ENCODE peak calls at places on chromosomes 2 and 18, in eight cellular contexts. One of them, this sample, is unnamed.

GRCh38 chr2:118221952-118222594 is 133.8 kb downstream of the INSIG2 start:
- DNase-seq in HFFc6: peak
- DNase-seq in lung: no peak
- DNase-seq in OCI-LY7: peak
- DNase-seq in fibroblast of mammary gland: peak
- DNase-seq in H54: peak
- DNase-seq in choroid plexus epithelial cell: peak
- DNase-seq in colonic mucosa: peak
- DNase-seq in this sample: no peak

GRCh38 chr2:128685841-128686497 is 367.3 kb upstream of the HS6ST1 start:
- DNase-seq in HFFc6: no peak
- DNase-seq in lung: peak
- DNase-seq in OCI-LY7: no peak
- DNase-seq in fibroblast of mammary gland: no peak
- DNase-seq in H54: no peak
- DNase-seq in choroid plexus epithelial cell: no peak
- DNase-seq in colonic mucosa: peak
- DNase-seq in this sample: no peak

GRCh38 chr2:8320305-8320704 is 361.6 kb upstream of the ID2 start:
- DNase-seq in HFFc6: no peak
- DNase-seq in lung: no peak
- DNase-seq in OCI-LY7: no peak
- DNase-seq in fibroblast of mammary gland: no peak
- DNase-seq in H54: no peak
- DNase-seq in choroid plexus epithelial cell: no peak
- DNase-seq in colonic mucosa: no peak
- DNase-seq in this sample: no peak

GRCh38 chr2:238170386-238171071 is 11.8 kb downstream of the ERFE start:
- DNase-seq in HFFc6: no peak
- DNase-seq in lung: no peak
- DNase-seq in OCI-LY7: no peak
- DNase-seq in fibroblast of mammary gland: peak
- DNase-seq in H54: no peak
- DNase-seq in choroid plexus epithelial cell: no peak
- DNase-seq in colonic mucosa: no peak
- DNase-seq in this sample: no peak

GRCh38 chr18:48007955-48008701 is 77.7 kb upstream of the SMAD2 start:
- DNase-seq in HFFc6: no peak
- DNase-seq in lung: peak
- DNase-seq in OCI-LY7: no peak
- DNase-seq in fibroblast of mammary gland: peak
- DNase-seq in H54: peak
- DNase-seq in choroid plexus epithelial cell: peak
- DNase-seq in colonic mucosa: peak
- DNase-seq in this sample: peak

GRCh38 chr2:11158916-11159573 is 3.8 kb downstream of the SLC66A3 start:
- DNase-seq in HFFc6: no peak
- DNase-seq in lung: no peak
- DNase-seq in OCI-LY7: no peak
- DNase-seq in fibroblast of mammary gland: no peak
- DNase-seq in H54: no peak
- DNase-seq in choroid plexus epithelial cell: no peak
- DNase-seq in colonic mucosa: no peak
- DNase-seq in this sample: no peak

GRCh38 chr18:70553245-70553960 is 264.6 kb downstream of the SOCS6 start:
- DNase-seq in HFFc6: no peak
- DNase-seq in lung: no peak
- DNase-seq in OCI-LY7: no peak
- DNase-seq in fibroblast of mammary gland: no peak
- DNase-seq in H54: no peak
- DNase-seq in choroid plexus epithelial cell: no peak
- DNase-seq in colonic mucosa: no peak
- DNase-seq in this sample: no peak

GRCh38 chr2:60884795-60885194 is 3.4 kb downstream of the REL start:
- DNase-seq in HFFc6: no peak
- DNase-seq in lung: no peak
- DNase-seq in OCI-LY7: no peak
- DNase-seq in fibroblast of mammary gland: peak
- DNase-seq in H54: no peak
- DNase-seq in choroid plexus epithelial cell: peak
- DNase-seq in colonic mucosa: no peak
- DNase-seq in this sample: no peak

GRCh38 chr18:48453330-48454063 is 44.3 kb upstream of the ZBTB7C start:
- DNase-seq in HFFc6: no peak
- DNase-seq in lung: no peak
- DNase-seq in OCI-LY7: no peak
- DNase-seq in fibroblast of mammary gland: no peak
- DNase-seq in H54: no peak
- DNase-seq in choroid plexus epithelial cell: peak
- DNase-seq in colonic mucosa: no peak
- DNase-seq in this sample: no peak

GRCh38 chr18:78636260-78636659 is 343.4 kb upstream of the SALL3 start:
- DNase-seq in HFFc6: no peak
- DNase-seq in lung: no peak
- DNase-seq in OCI-LY7: no peak
- DNase-seq in fibroblast of mammary gland: no peak
- DNase-seq in H54: no peak
- DNase-seq in choroid plexus epithelial cell: no peak
- DNase-seq in colonic mucosa: no peak
- DNase-seq in this sample: no peak

GRCh38 chr18:27723168-27723567 is 453.8 kb downstream of the CDH2 start:
- DNase-seq in HFFc6: peak
- DNase-seq in lung: no peak
- DNase-seq in OCI-LY7: no peak
- DNase-seq in fibroblast of mammary gland: no peak
- DNase-seq in H54: no peak
- DNase-seq in choroid plexus epithelial cell: peak
- DNase-seq in colonic mucosa: no peak
- DNase-seq in this sample: no peak

GRCh38 chr2:42558827-42559226 is 9.6 kb upstream of the MTA3 start:
- DNase-seq in HFFc6: no peak
- DNase-seq in lung: no peak
- DNase-seq in OCI-LY7: peak
- DNase-seq in fibroblast of mammary gland: no peak
- DNase-seq in H54: no peak
- DNase-seq in choroid plexus epithelial cell: no peak
- DNase-seq in colonic mucosa: peak
- DNase-seq in this sample: peak

GRCh38 chr18:25019086-25019860 is 332.7 kb downstream of the ZNF521 start:
- DNase-seq in HFFc6: no peak
- DNase-seq in lung: no peak
- DNase-seq in OCI-LY7: no peak
- DNase-seq in fibroblast of mammary gland: no peak
- DNase-seq in H54: no peak
- DNase-seq in choroid plexus epithelial cell: no peak
- DNase-seq in colonic mucosa: no peak
- DNase-seq in this sample: no peak

GRCh38 chr2:191401287-191401686 is 156.1 kb downstream of the MYO1B start:
- DNase-seq in HFFc6: peak
- DNase-seq in lung: no peak
- DNase-seq in OCI-LY7: no peak
- DNase-seq in fibroblast of mammary gland: peak
- DNase-seq in H54: no peak
- DNase-seq in choroid plexus epithelial cell: peak
- DNase-seq in colonic mucosa: no peak
- DNase-seq in this sample: no peak

GRCh38 chr2:164694275-164694695 is 73.0 kb upstream of the GRB14 start:
- DNase-seq in HFFc6: no peak
- DNase-seq in lung: no peak
- DNase-seq in OCI-LY7: no peak
- DNase-seq in fibroblast of mammary gland: no peak
- DNase-seq in H54: no peak
- DNase-seq in choroid plexus epithelial cell: no peak
- DNase-seq in colonic mucosa: no peak
- DNase-seq in this sample: no peak

GRCh38 chr18:7872569-7872968 is 305.5 kb downstream of the PTPRM start:
- DNase-seq in HFFc6: peak
- DNase-seq in lung: peak
- DNase-seq in OCI-LY7: no peak
- DNase-seq in fibroblast of mammary gland: peak
- DNase-seq in H54: peak
- DNase-seq in choroid plexus epithelial cell: peak
- DNase-seq in colonic mucosa: no peak
- DNase-seq in this sample: no peak

GRCh38 chr18:38167623-38168022 is 602.0 kb upstream of the CELF4 start:
- DNase-seq in HFFc6: no peak
- DNase-seq in lung: no peak
- DNase-seq in OCI-LY7: no peak
- DNase-seq in fibroblast of mammary gland: no peak
- DNase-seq in H54: no peak
- DNase-seq in choroid plexus epithelial cell: no peak
- DNase-seq in colonic mucosa: no peak
- DNase-seq in this sample: no peak

GRCh38 chr18:76953186-76953982 is 131.0 kb downstream of the ZNF236 start:
- DNase-seq in HFFc6: no peak
- DNase-seq in lung: peak
- DNase-seq in OCI-LY7: no peak
- DNase-seq in fibroblast of mammary gland: no peak
- DNase-seq in H54: no peak
- DNase-seq in choroid plexus epithelial cell: peak
- DNase-seq in colonic mucosa: peak
- DNase-seq in this sample: peak

GRCh38 chr2:112343827-112344585 is 68.6 kb downstream of the ZC3H6 start:
- DNase-seq in HFFc6: no peak
- DNase-seq in lung: no peak
- DNase-seq in OCI-LY7: peak
- DNase-seq in fibroblast of mammary gland: peak
- DNase-seq in H54: no peak
- DNase-seq in choroid plexus epithelial cell: no peak
- DNase-seq in colonic mucosa: no peak
- DNase-seq in this sample: no peak

GRCh38 chr2:235390108-235390815 is 103.6 kb upstream of the AGAP1 start:
- DNase-seq in HFFc6: no peak
- DNase-seq in lung: no peak
- DNase-seq in OCI-LY7: peak
- DNase-seq in fibroblast of mammary gland: no peak
- DNase-seq in H54: no peak
- DNase-seq in choroid plexus epithelial cell: peak
- DNase-seq in colonic mucosa: peak
- DNase-seq in this sample: peak

GRCh38 chr2:61948661-61949457 is 43.4 kb downstream of the COMMD1 start:
- DNase-seq in HFFc6: no peak
- DNase-seq in lung: no peak
- DNase-seq in OCI-LY7: no peak
- DNase-seq in fibroblast of mammary gland: no peak
- DNase-seq in H54: no peak
- DNase-seq in choroid plexus epithelial cell: no peak
- DNase-seq in colonic mucosa: no peak
- DNase-seq in this sample: no peak

GRCh38 chr2:150520887-150521664 is 33.6 kb upstream of the RND3 start:
- DNase-seq in HFFc6: peak
- DNase-seq in lung: no peak
- DNase-seq in OCI-LY7: no peak
- DNase-seq in fibroblast of mammary gland: peak
- DNase-seq in H54: no peak
- DNase-seq in choroid plexus epithelial cell: peak
- DNase-seq in colonic mucosa: no peak
- DNase-seq in this sample: no peak